ENCODE peak calls at places on chromosome 21, in ten cellular contexts. Q, D, T, I, P, R, O, K, C and G are unnamed samples.

GRCh38 chr21:43921602-43921978 is 56.6 kb downstream of the AGPAT3 start:
- DNase-seq in Q (no peak), D (no peak), T (no peak), I (peak), P (no peak), R (no peak), O (no peak), K (no peak), C (no peak), G (no peak)

GRCh38 chr21:26813426-26813998 is 31.7 kb downstream of the ADAMTS1 start:
- DNase-seq in Q (no peak), D (no peak), T (no peak), I (no peak), P (no peak), R (no peak), O (no peak), K (no peak), C (no peak), G (no peak)

GRCh38 chr21:39951183-39952101 is 84.2 kb downstream of the PCP4 start:
- DNase-seq in Q (no peak), D (no peak), T (no peak), I (no peak), P (no peak), R (no peak), O (no peak), K (no peak), C (no peak), G (no peak)

GRCh38 chr21:42665484-42665883 is 12.1 kb downstream of the PDE9A start:
- DNase-seq in Q (no peak), D (no peak), T (no peak), I (no peak), P (no peak), R (no peak), O (no peak), K (no peak), C (no peak), G (no peak)

GRCh38 chr21:44378646-44379581 is 25.5 kb downstream of the TRPM2 start:
- DNase-seq in Q (no peak), D (no peak), T (no peak), I (no peak), P (no peak), R (no peak), O (no peak), K (no peak), C (no peak), G (no peak)

GRCh38 chr21:45768011-45768740 is 124.7 kb downstream of the PCBP3 start:
- DNase-seq in Q (peak), D (no peak), T (no peak), I (peak), P (no peak), R (no peak), O (no peak), K (no peak), C (no peak), G (no peak)

GRCh38 chr21:42162831-42163510 is 56.0 kb upstream of the ABCG1 start:
- DNase-seq in Q (no peak), D (no peak), T (no peak), I (peak), P (no peak), R (no peak), O (no peak), K (no peak), C (no peak), G (no peak)

GRCh38 chr21:41509206-41509496 is 1.2 kb upstream of the TMPRSS2 start:
- DNase-seq in Q (no peak), D (no peak), T (no peak), I (no peak), P (no peak), R (no peak), O (no peak), K (no peak), C (no peak), G (no peak)

DNA sequence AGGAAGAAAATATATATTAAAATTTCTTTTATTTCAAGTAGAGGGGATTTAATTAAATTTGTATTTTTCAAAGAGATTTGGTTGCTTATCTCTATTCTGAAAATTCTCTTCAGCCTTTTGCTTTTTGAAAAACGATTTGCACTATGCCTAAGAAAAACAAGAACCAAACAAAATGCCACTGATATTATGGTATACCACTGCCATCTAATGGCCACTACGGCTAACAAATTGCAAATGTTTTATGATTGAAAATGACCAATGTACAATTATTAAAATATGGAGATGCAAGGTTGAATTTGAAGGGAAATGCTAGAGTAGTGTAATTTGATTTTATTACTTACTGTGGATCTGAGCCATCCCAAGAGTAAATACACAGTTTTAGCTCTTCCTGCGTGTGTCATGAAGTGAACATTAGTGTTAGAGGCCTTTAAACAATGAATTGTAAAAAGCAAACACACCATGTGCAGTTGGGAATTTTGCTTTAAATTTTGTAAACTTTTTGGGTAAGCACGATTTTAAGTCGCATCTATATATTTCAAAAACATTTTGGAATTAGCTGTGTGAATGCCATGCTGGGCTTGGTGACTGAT is 137.4 kb upstream of the USP25 start:
- DNase-seq in Q (peak), D (peak), T (no peak), I (no peak), P (no peak), R (no peak), O (peak), K (no peak), C (no peak), G (no peak)
- TF ChIP-seq CTCF in Q (peak), D (peak), T (peak), I (peak), P (peak), R (peak), O (peak), K (peak), C (peak), G (peak)

GRCh38 chr21:33234618-33235520 is 5.1 kb downstream of the IFNAR2 start:
- DNase-seq in Q (no peak), D (no peak), T (no peak), I (no peak), P (no peak), R (no peak), O (no peak), K (no peak), C (no peak), G (no peak)
- TF ChIP-seq POLR2A in Q (no peak), D (no peak), T (no peak), I (no peak), P (no peak), R (no peak), O (no peak), K (no peak), C (no peak), G (no peak)

DNA sequence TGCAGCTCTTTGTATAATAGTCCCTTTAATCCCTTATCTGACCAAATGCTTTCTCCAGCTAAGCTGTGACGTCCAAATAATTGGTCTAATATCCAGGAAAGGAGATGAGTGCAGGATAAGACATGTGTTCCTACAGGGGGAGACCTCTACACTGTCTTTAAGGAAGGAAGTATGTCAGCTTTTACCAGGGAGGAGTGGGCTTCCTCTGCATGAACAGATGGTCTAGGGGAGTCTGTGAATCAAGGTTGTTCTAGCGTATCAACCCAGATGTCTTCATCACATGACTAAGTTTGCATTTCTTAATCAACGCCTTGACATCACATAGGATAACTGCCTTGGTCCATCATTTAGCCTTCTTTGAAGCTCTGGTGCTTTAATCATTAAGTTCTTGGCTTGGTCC is 528.2 kb downstream of the MRPL39 start:
- DNase-seq in Q (no peak), D (no peak), T (no peak), I (no peak), P (no peak), R (no peak), O (no peak), K (no peak), C (no peak), G (no peak)
- TF ChIP-seq CTCF in Q (no peak), D (no peak), T (no peak), I (no peak), P (no peak), R (no peak), O (no peak), K (no peak), C (no peak), G (no peak)

GRCh38 chr21:35408401-35408800 is 359.3 kb upstream of the RUNX1 start:
- DNase-seq in Q (peak), D (no peak), T (no peak), I (no peak), P (no peak), R (no peak), O (no peak), K (no peak), C (no peak), G (no peak)

GRCh38 chr21:35401476-35401875 is 352.4 kb upstream of the RUNX1 start:
- DNase-seq in Q (peak), D (no peak), T (no peak), I (no peak), P (no peak), R (no peak), O (no peak), K (no peak), C (no peak), G (no peak)

GRCh38 chr21:35400233-35400939 is 351.3 kb upstream of the RUNX1 start:
- DNase-seq in Q (peak), D (peak), T (no peak), I (no peak), P (peak), R (no peak), O (peak), K (no peak), C (no peak), G (peak)

GRCh38 chr21:35406600-35406999 is 357.5 kb upstream of the RUNX1 start:
- DNase-seq in Q (no peak), D (no peak), T (no peak), I (no peak), P (no peak), R (no peak), O (no peak), K (no peak), C (no peak), G (no peak)

GRCh38 chr21:35404247-35404646 is 355.1 kb upstream of the RUNX1 start:
- DNase-seq in Q (no peak), D (no peak), T (no peak), I (no peak), P (no peak), R (no peak), O (no peak), K (no peak), C (no peak), G (no peak)
- TF ChIP-seq POLR2A in Q (no peak), D (no peak), T (no peak), I (no peak), P (no peak), R (no peak), O (no peak), K (no peak), C (no peak), G (no peak)

GRCh38 chr21:37281993-37282392 is 14.9 kb upstream of the VPS26C start:
- DNase-seq in Q (no peak), D (no peak), T (no peak), I (no peak), P (no peak), R (no peak), O (no peak), K (no peak), C (no peak), G (peak)
- TF ChIP-seq CTCF in Q (no peak), D (no peak), T (no peak), I (no peak), P (no peak), R (no peak), O (no peak), K (no peak), C (no peak), G (no peak)